ENCODE peak calls at places on chromosome 20, in eight cellular contexts. One of them, this sample, is unnamed.

GRCh38 chr20:63843778-63844177 is 12.7 kb upstream of the ZBTB46 start:
- DNase-seq in LoVo: no peak
- DNase-seq in left colon: no peak
- DNase-seq in stromal cell of bone marrow: no peak
- DNase-seq in stimulated activated CD4-positive, alpha-beta T cell treated with anti-CD3 and anti-CD28 coated beads, Interleukin-4, amount 100 ng/mL, for 24 hours: no peak
- DNase-seq in HT1080: no peak
- DNase-seq in T47D: no peak
- DNase-seq in neural crest cell: no peak
- DNase-seq in this sample: no peak

GRCh38 chr20:11895832-11896484 is 21.7 kb upstream of the BTBD3 start:
- DNase-seq in stromal cell of bone marrow: no peak
- DNase-seq in LoVo: no peak
- DNase-seq in HT1080: no peak
- DNase-seq in neural crest cell: no peak
- DNase-seq in T47D: no peak
- DNase-seq in left colon: no peak
- DNase-seq in stimulated activated CD4-positive, alpha-beta T cell treated with anti-CD3 and anti-CD28 coated beads, Interleukin-4, amount 100 ng/mL, for 24 hours: no peak
- DNase-seq in this sample: no peak

GRCh38 chr20:35917077-35917476 is 37.2 kb downstream of the SCAND1 start:
- DNase-seq in LoVo: no peak
- DNase-seq in stromal cell of bone marrow: no peak
- DNase-seq in neural crest cell: no peak
- DNase-seq in T47D: no peak
- DNase-seq in left colon: no peak
- DNase-seq in HT1080: no peak
- DNase-seq in stimulated activated CD4-positive, alpha-beta T cell treated with anti-CD3 and anti-CD28 coated beads, Interleukin-4, amount 100 ng/mL, for 24 hours: no peak
- DNase-seq in this sample: no peak

GRCh38 chr20:1801551-1801950 is 93.7 kb upstream of the SIRPA start:
- DNase-seq in T47D: no peak
- DNase-seq in LoVo: no peak
- DNase-seq in stromal cell of bone marrow: no peak
- DNase-seq in left colon: no peak
- DNase-seq in HT1080: no peak
- DNase-seq in stimulated activated CD4-positive, alpha-beta T cell treated with anti-CD3 and anti-CD28 coated beads, Interleukin-4, amount 100 ng/mL, for 24 hours: no peak
- DNase-seq in neural crest cell: no peak
- DNase-seq in this sample: no peak

GRCh38 chr20:5557123-5557522 is 193.1 kb upstream of the SHLD1 start:
- DNase-seq in LoVo: peak; percentile 32
- DNase-seq in T47D: peak; percentile 34
- DNase-seq in stromal cell of bone marrow: peak; percentile 16
- DNase-seq in left colon: peak; percentile 66
- DNase-seq in neural crest cell: peak; percentile 35
- DNase-seq in stimulated activated CD4-positive, alpha-beta T cell treated with anti-CD3 and anti-CD28 coated beads, Interleukin-4, amount 100 ng/mL, for 24 hours: peak; percentile 51
- DNase-seq in HT1080: peak; percentile 51
- DNase-seq in this sample: peak; percentile 68

GRCh38 chr20:50378170-50379000 is 131.8 kb upstream of the PTPN1 start:
- DNase-seq in stimulated activated CD4-positive, alpha-beta T cell treated with anti-CD3 and anti-CD28 coated beads, Interleukin-4, amount 100 ng/mL, for 24 hours: no peak
- DNase-seq in stromal cell of bone marrow: no peak
- DNase-seq in HT1080: no peak
- DNase-seq in LoVo: no peak
- DNase-seq in T47D: no peak
- DNase-seq in neural crest cell: no peak
- DNase-seq in left colon: no peak
- DNase-seq in this sample: no peak

GRCh38 chr20:57266251-57267157 is at the start of gene BMP7:
- DNase-seq in T47D: peak; percentile 86
- DNase-seq in stromal cell of bone marrow: no peak
- DNase-seq in left colon: no peak
- DNase-seq in HT1080: no peak
- DNase-seq in LoVo: peak; percentile 66
- DNase-seq in neural crest cell: peak; percentile 41
- DNase-seq in stimulated activated CD4-positive, alpha-beta T cell treated with anti-CD3 and anti-CD28 coated beads, Interleukin-4, amount 100 ng/mL, for 24 hours: no peak
- DNase-seq in this sample: no peak

GRCh38 chr20:25063981-25064380 is 6.0 kb upstream of the ACSS1 start:
- DNase-seq in T47D: no peak
- DNase-seq in stimulated activated CD4-positive, alpha-beta T cell treated with anti-CD3 and anti-CD28 coated beads, Interleukin-4, amount 100 ng/mL, for 24 hours: no peak
- DNase-seq in left colon: no peak
- DNase-seq in stromal cell of bone marrow: no peak
- DNase-seq in HT1080: no peak
- DNase-seq in neural crest cell: no peak
- DNase-seq in LoVo: no peak
- DNase-seq in this sample: no peak

GRCh38 chr20:63129991-63130653 is 85.8 kb downstream of the YTHDF1 start:
- DNase-seq in stimulated activated CD4-positive, alpha-beta T cell treated with anti-CD3 and anti-CD28 coated beads, Interleukin-4, amount 100 ng/mL, for 24 hours: no peak
- DNase-seq in T47D: no peak
- DNase-seq in neural crest cell: no peak
- DNase-seq in HT1080: no peak
- DNase-seq in stromal cell of bone marrow: no peak
- DNase-seq in left colon: no peak
- DNase-seq in LoVo: no peak
- DNase-seq in this sample: peak; percentile 51

GRCh38 chr20:45823949-45824835 is 2.9 kb downstream of the TNNC2 start:
- DNase-seq in stimulated activated CD4-positive, alpha-beta T cell treated with anti-CD3 and anti-CD28 coated beads, Interleukin-4, amount 100 ng/mL, for 24 hours: peak; percentile 51
- DNase-seq in HT1080: no peak
- DNase-seq in left colon: peak; percentile 74
- DNase-seq in stromal cell of bone marrow: no peak
- DNase-seq in LoVo: no peak
- DNase-seq in neural crest cell: no peak
- DNase-seq in T47D: no peak
- DNase-seq in this sample: peak; percentile 64

GRCh38 chr20:50731930-50732690 is 730 bp downstream of the PARD6B start:
- DNase-seq in HT1080: no peak
- DNase-seq in LoVo: no peak
- DNase-seq in T47D: no peak
- DNase-seq in neural crest cell: no peak
- DNase-seq in left colon: no peak
- DNase-seq in stimulated activated CD4-positive, alpha-beta T cell treated with anti-CD3 and anti-CD28 coated beads, Interleukin-4, amount 100 ng/mL, for 24 hours: no peak
- DNase-seq in stromal cell of bone marrow: no peak
- DNase-seq in this sample: no peak

GRCh38 chr20:37394543-37395410 is 48.8 kb downstream of the SRC start:
- DNase-seq in stimulated activated CD4-positive, alpha-beta T cell treated with anti-CD3 and anti-CD28 coated beads, Interleukin-4, amount 100 ng/mL, for 24 hours: no peak
- DNase-seq in T47D: no peak
- DNase-seq in LoVo: no peak
- DNase-seq in left colon: no peak
- DNase-seq in neural crest cell: peak; percentile 50
- DNase-seq in stromal cell of bone marrow: no peak
- DNase-seq in HT1080: no peak
- DNase-seq in this sample: no peak

GRCh38 chr20:7703436-7703835 is 236.8 kb downstream of the HAO1 start:
- DNase-seq in HT1080: no peak
- DNase-seq in left colon: no peak
- DNase-seq in stimulated activated CD4-positive, alpha-beta T cell treated with anti-CD3 and anti-CD28 coated beads, Interleukin-4, amount 100 ng/mL, for 24 hours: no peak
- DNase-seq in neural crest cell: no peak
- DNase-seq in T47D: no peak
- DNase-seq in stromal cell of bone marrow: no peak
- DNase-seq in LoVo: no peak
- DNase-seq in this sample: no peak

GRCh38 chr20:11379257-11380011 is 538.3 kb upstream of the BTBD3 start:
- DNase-seq in stimulated activated CD4-positive, alpha-beta T cell treated with anti-CD3 and anti-CD28 coated beads, Interleukin-4, amount 100 ng/mL, for 24 hours: no peak
- DNase-seq in HT1080: no peak
- DNase-seq in T47D: no peak
- DNase-seq in neural crest cell: peak; percentile 30
- DNase-seq in left colon: peak; percentile 4
- DNase-seq in stromal cell of bone marrow: no peak
- DNase-seq in LoVo: no peak
- DNase-seq in this sample: no peak

GRCh38 chr20:49823152-49823847 is 10.7 kb downstream of the SLC9A8 start:
- DNase-seq in T47D: no peak
- DNase-seq in left colon: no peak
- DNase-seq in LoVo: no peak
- DNase-seq in stimulated activated CD4-positive, alpha-beta T cell treated with anti-CD3 and anti-CD28 coated beads, Interleukin-4, amount 100 ng/mL, for 24 hours: no peak
- DNase-seq in stromal cell of bone marrow: no peak
- DNase-seq in neural crest cell: no peak
- DNase-seq in HT1080: no peak
- DNase-seq in this sample: no peak

GRCh38 chr20:20102859-20103258 is 50.5 kb downstream of the CFAP61 start:
- DNase-seq in T47D: no peak
- DNase-seq in LoVo: no peak
- DNase-seq in stromal cell of bone marrow: no peak
- DNase-seq in neural crest cell: no peak
- DNase-seq in stimulated activated CD4-positive, alpha-beta T cell treated with anti-CD3 and anti-CD28 coated beads, Interleukin-4, amount 100 ng/mL, for 24 hours: no peak
- DNase-seq in HT1080: no peak
- DNase-seq in left colon: no peak
- DNase-seq in this sample: no peak

GRCh38 chr20:10432079-10432478 is 1.9 kb downstream of the MKKS start:
- DNase-seq in HT1080: peak; percentile 17
- DNase-seq in left colon: no peak
- DNase-seq in stimulated activated CD4-positive, alpha-beta T cell treated with anti-CD3 and anti-CD28 coated beads, Interleukin-4, amount 100 ng/mL, for 24 hours: no peak
- DNase-seq in T47D: no peak
- DNase-seq in LoVo: no peak
- DNase-seq in neural crest cell: no peak
- DNase-seq in stromal cell of bone marrow: no peak
- DNase-seq in this sample: no peak

GRCh38 chr20:20782747-20783146 is 70.3 kb upstream of the RALGAPA2 start:
- DNase-seq in HT1080: no peak
- DNase-seq in left colon: peak; percentile 36
- DNase-seq in neural crest cell: no peak
- DNase-seq in stromal cell of bone marrow: no peak
- DNase-seq in T47D: no peak
- DNase-seq in LoVo: peak; percentile 36
- DNase-seq in stimulated activated CD4-positive, alpha-beta T cell treated with anti-CD3 and anti-CD28 coated beads, Interleukin-4, amount 100 ng/mL, for 24 hours: no peak
- DNase-seq in this sample: no peak

GRCh38 chr20:33569290-33570094 is 79.6 kb downstream of the CBFA2T2 start:
- DNase-seq in stimulated activated CD4-positive, alpha-beta T cell treated with anti-CD3 and anti-CD28 coated beads, Interleukin-4, amount 100 ng/mL, for 24 hours: no peak
- DNase-seq in LoVo: no peak
- DNase-seq in left colon: no peak
- DNase-seq in T47D: no peak
- DNase-seq in neural crest cell: no peak
- DNase-seq in stromal cell of bone marrow: no peak
- DNase-seq in HT1080: no peak
- DNase-seq in this sample: no peak

GRCh38 chr20:842547-842940 is 9.0 kb downstream of the FAM110A start:
- DNase-seq in LoVo: no peak
- DNase-seq in HT1080: no peak
- DNase-seq in stimulated activated CD4-positive, alpha-beta T cell treated with anti-CD3 and anti-CD28 coated beads, Interleukin-4, amount 100 ng/mL, for 24 hours: no peak
- DNase-seq in T47D: no peak
- DNase-seq in neural crest cell: no peak
- DNase-seq in left colon: no peak
- DNase-seq in stromal cell of bone marrow: no peak
- DNase-seq in this sample: no peak

GRCh38 chr20:58141496-58141895 is 87.0 kb downstream of the ANKRD60 start:
- DNase-seq in LoVo: no peak
- DNase-seq in left colon: no peak
- DNase-seq in stromal cell of bone marrow: no peak
- DNase-seq in T47D: no peak
- DNase-seq in HT1080: no peak
- DNase-seq in neural crest cell: no peak
- DNase-seq in stimulated activated CD4-positive, alpha-beta T cell treated with anti-CD3 and anti-CD28 coated beads, Interleukin-4, amount 100 ng/mL, for 24 hours: no peak
- DNase-seq in this sample: no peak

GRCh38 chr20:63819224-63819917 is 11.7 kb downstream of the ZBTB46 start:
- DNase-seq in stromal cell of bone marrow: peak; percentile 13
- DNase-seq in T47D: peak; percentile 65
- DNase-seq in HT1080: no peak
- DNase-seq in left colon: peak; percentile 47
- DNase-seq in neural crest cell: no peak
- DNase-seq in LoVo: peak; percentile 23
- DNase-seq in stimulated activated CD4-positive, alpha-beta T cell treated with anti-CD3 and anti-CD28 coated beads, Interleukin-4, amount 100 ng/mL, for 24 hours: no peak
- DNase-seq in this sample: peak; percentile 78

GRCh38 chr20:10047427-10047826 is 12.6 kb downstream of the ANKEF1 start:
- DNase-seq in T47D: no peak
- DNase-seq in neural crest cell: peak; percentile 43
- DNase-seq in LoVo: no peak
- DNase-seq in stromal cell of bone marrow: no peak
- DNase-seq in left colon: no peak
- DNase-seq in stimulated activated CD4-positive, alpha-beta T cell treated with anti-CD3 and anti-CD28 coated beads, Interleukin-4, amount 100 ng/mL, for 24 hours: no peak
- DNase-seq in HT1080: peak; percentile 40
- DNase-seq in this sample: peak; percentile 1

GRCh38 chr20:48926816-48927215 is 5.3 kb downstream of the ARFGEF2 start:
- DNase-seq in stromal cell of bone marrow: no peak
- DNase-seq in left colon: no peak
- DNase-seq in LoVo: no peak
- DNase-seq in stimulated activated CD4-positive, alpha-beta T cell treated with anti-CD3 and anti-CD28 coated beads, Interleukin-4, amount 100 ng/mL, for 24 hours: no peak
- DNase-seq in neural crest cell: no peak
- DNase-seq in HT1080: no peak
- DNase-seq in T47D: no peak
- DNase-seq in this sample: peak; percentile 67

GRCh38 chr20:59469266-59470252 is 134.8 kb upstream of the PHACTR3 start:
- DNase-seq in neural crest cell: peak; percentile 20
- DNase-seq in HT1080: no peak
- DNase-seq in left colon: no peak
- DNase-seq in T47D: no peak
- DNase-seq in stimulated activated CD4-positive, alpha-beta T cell treated with anti-CD3 and anti-CD28 coated beads, Interleukin-4, amount 100 ng/mL, for 24 hours: no peak
- DNase-seq in stromal cell of bone marrow: no peak
- DNase-seq in LoVo: no peak
- DNase-seq in this sample: no peak

GRCh38 chr20:24148372-24148771 is 159.8 kb upstream of the GGTLC1 start:
- DNase-seq in stimulated activated CD4-positive, alpha-beta T cell treated with anti-CD3 and anti-CD28 coated beads, Interleukin-4, amount 100 ng/mL, for 24 hours: no peak
- DNase-seq in left colon: no peak
- DNase-seq in stromal cell of bone marrow: no peak
- DNase-seq in LoVo: no peak
- DNase-seq in HT1080: peak; percentile 52
- DNase-seq in neural crest cell: no peak
- DNase-seq in T47D: no peak
- DNase-seq in this sample: no peak

GRCh38 chr20:3436864-3437574 is 29.6 kb upstream of the DNAAF9 start:
- DNase-seq in stimulated activated CD4-positive, alpha-beta T cell treated with anti-CD3 and anti-CD28 coated beads, Interleukin-4, amount 100 ng/mL, for 24 hours: no peak
- DNase-seq in neural crest cell: no peak
- DNase-seq in stromal cell of bone marrow: no peak
- DNase-seq in T47D: no peak
- DNase-seq in left colon: no peak
- DNase-seq in HT1080: no peak
- DNase-seq in LoVo: peak; percentile 39
- DNase-seq in this sample: no peak

GRCh38 chr20:50191065-50191565 is 485 bp downstream of the CEBPB start:
- DNase-seq in neural crest cell: no peak
- DNase-seq in HT1080: no peak
- DNase-seq in LoVo: peak; percentile 48
- DNase-seq in T47D: peak; percentile 53
- DNase-seq in left colon: peak; percentile 80
- DNase-seq in stimulated activated CD4-positive, alpha-beta T cell treated with anti-CD3 and anti-CD28 coated beads, Interleukin-4, amount 100 ng/mL, for 24 hours: peak; percentile 57
- DNase-seq in stromal cell of bone marrow: no peak
- DNase-seq in this sample: no peak

GRCh38 chr20:51592564-51592963 is 50.0 kb upstream of the NFATC2 start:
- DNase-seq in neural crest cell: no peak
- DNase-seq in T47D: no peak
- DNase-seq in HT1080: no peak
- DNase-seq in left colon: no peak
- DNase-seq in stromal cell of bone marrow: no peak
- DNase-seq in stimulated activated CD4-positive, alpha-beta T cell treated with anti-CD3 and anti-CD28 coated beads, Interleukin-4, amount 100 ng/mL, for 24 hours: no peak
- DNase-seq in LoVo: no peak
- DNase-seq in this sample: no peak

GRCh38 chr20:49987015-49987867 is 4.5 kb downstream of the SNAI1 start:
- DNase-seq in left colon: no peak
- DNase-seq in LoVo: no peak
- DNase-seq in stromal cell of bone marrow: no peak
- DNase-seq in HT1080: peak; percentile 32
- DNase-seq in neural crest cell: no peak
- DNase-seq in T47D: no peak
- DNase-seq in stimulated activated CD4-positive, alpha-beta T cell treated with anti-CD3 and anti-CD28 coated beads, Interleukin-4, amount 100 ng/mL, for 24 hours: no peak
- DNase-seq in this sample: peak; percentile 29

GRCh38 chr20:8330785-8331699 is 199.0 kb downstream of the PLCB1 start:
- DNase-seq in HT1080: peak; percentile 27
- DNase-seq in stimulated activated CD4-positive, alpha-beta T cell treated with anti-CD3 and anti-CD28 coated beads, Interleukin-4, amount 100 ng/mL, for 24 hours: no peak
- DNase-seq in LoVo: no peak
- DNase-seq in left colon: no peak
- DNase-seq in stromal cell of bone marrow: no peak
- DNase-seq in neural crest cell: no peak
- DNase-seq in T47D: no peak
- DNase-seq in this sample: no peak

GRCh38 chr20:58697201-58697866 is 4.7 kb downstream of the NPEPL1 start:
- DNase-seq in LoVo: no peak
- DNase-seq in HT1080: no peak
- DNase-seq in T47D: no peak
- DNase-seq in neural crest cell: no peak
- DNase-seq in stromal cell of bone marrow: no peak
- DNase-seq in stimulated activated CD4-positive, alpha-beta T cell treated with anti-CD3 and anti-CD28 coated beads, Interleukin-4, amount 100 ng/mL, for 24 hours: no peak
- DNase-seq in left colon: no peak
- DNase-seq in this sample: no peak